ENCODE peak calls at places on chromosomes 7 and 10, in four cellular contexts. One of them, this sample, is unnamed.

GRCh38 chr10:32065871-32066270 is 9.6 kb upstream of the KIF5B start:
- DNase-seq in EH: peak; percentile 71
- DNase-seq in cardiac fibroblast: peak; percentile 79
- DNase-seq in HTR-8/SVneo: peak; percentile 61
- DNase-seq in this sample: peak; percentile 31

GRCh38 chr7:155576900-155577508 is 30.6 kb upstream of the CNPY1 start:
- DNase-seq in EH: no peak
- DNase-seq in cardiac fibroblast: no peak
- DNase-seq in HTR-8/SVneo: no peak
- DNase-seq in this sample: no peak

GRCh38 chr10:1552415-1552814 is 184.9 kb downstream of the ADARB2 start:
- DNase-seq in EH: no peak
- DNase-seq in cardiac fibroblast: no peak
- DNase-seq in HTR-8/SVneo: no peak
- DNase-seq in this sample: no peak

GRCh38 chr7:112930787-112931186 is 140.6 kb upstream of the TMEM168 start:
- DNase-seq in EH: peak; percentile 50
- DNase-seq in cardiac fibroblast: peak; percentile 67
- DNase-seq in HTR-8/SVneo: no peak
- DNase-seq in this sample: no peak

GRCh38 chr10:44293306-44293778 is 91.6 kb downstream of the CXCL12 start:
- DNase-seq in EH: no peak
- DNase-seq in cardiac fibroblast: no peak
- DNase-seq in HTR-8/SVneo: no peak
- DNase-seq in this sample: no peak

GRCh38 chr7:135729230-135729629 is 1.2 kb upstream of the SLC13A4 start:
- DNase-seq in EH: peak; percentile 64
- DNase-seq in cardiac fibroblast: no peak
- DNase-seq in HTR-8/SVneo: no peak
- DNase-seq in this sample: no peak

GRCh38 chr7:132511921-132512320 is 64.3 kb downstream of the PLXNA4 start:
- DNase-seq in EH: no peak
- DNase-seq in cardiac fibroblast: no peak
- DNase-seq in HTR-8/SVneo: no peak
- DNase-seq in this sample: no peak

GRCh38 chr7:50333266-50333665 is 28.8 kb downstream of the IKZF1 start:
- DNase-seq in EH: no peak
- DNase-seq in cardiac fibroblast: no peak
- DNase-seq in HTR-8/SVneo: no peak
- DNase-seq in this sample: no peak

GRCh38 chr10:115989621-115990020 is 283.4 kb downstream of the GFRA1 start:
- DNase-seq in EH: peak; percentile 5
- DNase-seq in cardiac fibroblast: no peak
- DNase-seq in HTR-8/SVneo: no peak
- DNase-seq in this sample: peak; percentile 65

GRCh38 chr7:150587551-150587950 is 20.4 kb downstream of the GIMAP4 start:
- DNase-seq in EH: no peak
- DNase-seq in cardiac fibroblast: no peak
- DNase-seq in HTR-8/SVneo: no peak
- DNase-seq in this sample: no peak

GRCh38 chr7:150663802-150664494 is 21.6 kb upstream of the GIMAP2 start:
- DNase-seq in EH: no peak
- DNase-seq in cardiac fibroblast: no peak
- DNase-seq in HTR-8/SVneo: no peak
- DNase-seq in this sample: no peak

GRCh38 chr10:101319241-101319915 is 34.6 kb upstream of the BTRC start:
- DNase-seq in EH: peak; percentile 18
- DNase-seq in cardiac fibroblast: peak; percentile 11
- DNase-seq in HTR-8/SVneo: no peak
- DNase-seq in this sample: no peak

GRCh38 chr10:11678074-11678793 is 63.9 kb upstream of the ECHDC3 start:
- DNase-seq in EH: peak; percentile 4
- DNase-seq in cardiac fibroblast: peak; percentile 29
- DNase-seq in HTR-8/SVneo: no peak
- DNase-seq in this sample: no peak

GRCh38 chr7:157522189-157522588 is 185.4 kb downstream of the DNAJB6 start:
- DNase-seq in EH: no peak
- DNase-seq in cardiac fibroblast: no peak
- DNase-seq in HTR-8/SVneo: no peak
- DNase-seq in this sample: no peak

GRCh38 chr10:18793951-18794350 is 134.7 kb downstream of the ARL5B start:
- DNase-seq in EH: no peak
- DNase-seq in cardiac fibroblast: peak; percentile 9
- DNase-seq in HTR-8/SVneo: no peak
- DNase-seq in this sample: peak; percentile 23

This sample was measured in NCI-H226.